ENCODE peak calls at places on chromosome 1, in four cellular contexts. F is K562, N is H1, O is GM12878. P is an unnamed sample.

GRCh38 chr1:25695991-25696330 is 79.4 kb downstream of the MAN1C1 start:
- DNase-seq in N (no peak), F (no peak), O (no peak), P (no peak)

GRCh38 chr1:225848044-225848955 is 33.9 kb downstream of the TMEM63A start:
- DNase-seq in N (no peak), F (peak), O (peak), P (no peak)

GRCh38 chr1:41305576-41306365 is 55.5 kb upstream of the FOXO6 start:
- DNase-seq in N (no peak), F (no peak), O (no peak), P (no peak)

GRCh38 chr1:48344373-48344772 is 121.9 kb downstream of the SLC5A9 start:
- DNase-seq in O (no peak), F (no peak), N (no peak), P (no peak)

GRCh38 chr1:239856924-239857323 is 234.8 kb upstream of the FMN2 start:
- DNase-seq in O (no peak), N (no peak), F (no peak), P (no peak)

GRCh38 chr1:8349961-8350360 is 32.0 kb downstream of the SLC45A1 start:
- DNase-seq in F (no peak), N (no peak), O (no peak), P (no peak)

GRCh38 chr1:68495968-68496679 is 758 bp downstream of the DEPDC1 start:
- DNase-seq in F (no peak), N (no peak), O (no peak), P (peak)

GRCh38 chr1:190747643-190748186 is 270.1 kb upstream of the BRINP3 start:
- DNase-seq in F (no peak), O (no peak), N (no peak), P (no peak)

GRCh38 chr1:99969260-99969728 is 502 bp upstream of the SLC35A3 start:
- DNase-seq in N (no peak), O (no peak), F (peak), P (no peak)

GRCh38 chr1:1954831-1955441 is 35.9 kb upstream of the TMEM52 start:
- DNase-seq in O (no peak), N (no peak), F (peak), P (no peak)

GRCh38 chr1:232561381-232561780 is 68.6 kb downstream of the SIPA1L2 start:
- DNase-seq in F (no peak), O (no peak), N (no peak), P (no peak)

GRCh38 chr1:56517404-56518130 is 61.8 kb downstream of the PLPP3 start:
- DNase-seq in F (peak), N (no peak), O (no peak), P (no peak)

GRCh38 chr1:20439282-20439681 is 46.7 kb downstream of the CAMK2N1 start:
- DNase-seq in N (no peak), F (peak), O (no peak), P (no peak)

GRCh38 chr1:66478116-66478515 is 55.8 kb upstream of the SGIP1 start:
- DNase-seq in O (no peak), F (no peak), N (no peak), P (no peak)

GRCh38 chr1:239884776-239885175 is 206.9 kb upstream of the FMN2 start:
- DNase-seq in O (no peak), N (no peak), F (no peak), P (no peak)

GRCh38 chr1:111199881-111200801 is at the start of gene DENND2D:
- DNase-seq in O (peak), F (no peak), N (no peak), P (no peak)

GRCh38 chr1:116537439-116537838 is 33.4 kb downstream of the CD58 start:
- DNase-seq in O (no peak), F (peak), N (no peak), P (no peak)

GRCh38 chr1:221992427-221992826 is 250.5 kb upstream of the DUSP10 start:
- DNase-seq in N (no peak), F (no peak), O (peak), P (no peak)

GRCh38 chr1:157993179-157994080 is at the start of gene KIRREL1:
- DNase-seq in N (no peak), O (no peak), F (peak), P (no peak)

GRCh38 chr1:227548448-227548847 is 14.9 kb upstream of the ZNF678 start:
- DNase-seq in F (no peak), N (no peak), O (no peak), P (no peak)

GRCh38 chr1:227547604-227548397 is 15.6 kb upstream of the ZNF678 start:
- DNase-seq in O (no peak), F (no peak), N (no peak), P (no peak)

GRCh38 chr1:227546055-227546454 is 17.3 kb upstream of the ZNF678 start:
- DNase-seq in O (no peak), F (no peak), N (no peak), P (no peak)

GRCh38 chr1:227545361-227545760 is 18.0 kb upstream of the ZNF678 start:
- DNase-seq in F (no peak), O (no peak), N (no peak), P (no peak)

GRCh38 chr1:227546598-227547313 is 16.6 kb upstream of the ZNF678 start:
- DNase-seq in F (no peak), N (no peak), O (no peak), P (no peak)
- TF ChIP-seq KDM1A in F (no peak), N (no peak), O (no peak), P (no peak)

DNA sequence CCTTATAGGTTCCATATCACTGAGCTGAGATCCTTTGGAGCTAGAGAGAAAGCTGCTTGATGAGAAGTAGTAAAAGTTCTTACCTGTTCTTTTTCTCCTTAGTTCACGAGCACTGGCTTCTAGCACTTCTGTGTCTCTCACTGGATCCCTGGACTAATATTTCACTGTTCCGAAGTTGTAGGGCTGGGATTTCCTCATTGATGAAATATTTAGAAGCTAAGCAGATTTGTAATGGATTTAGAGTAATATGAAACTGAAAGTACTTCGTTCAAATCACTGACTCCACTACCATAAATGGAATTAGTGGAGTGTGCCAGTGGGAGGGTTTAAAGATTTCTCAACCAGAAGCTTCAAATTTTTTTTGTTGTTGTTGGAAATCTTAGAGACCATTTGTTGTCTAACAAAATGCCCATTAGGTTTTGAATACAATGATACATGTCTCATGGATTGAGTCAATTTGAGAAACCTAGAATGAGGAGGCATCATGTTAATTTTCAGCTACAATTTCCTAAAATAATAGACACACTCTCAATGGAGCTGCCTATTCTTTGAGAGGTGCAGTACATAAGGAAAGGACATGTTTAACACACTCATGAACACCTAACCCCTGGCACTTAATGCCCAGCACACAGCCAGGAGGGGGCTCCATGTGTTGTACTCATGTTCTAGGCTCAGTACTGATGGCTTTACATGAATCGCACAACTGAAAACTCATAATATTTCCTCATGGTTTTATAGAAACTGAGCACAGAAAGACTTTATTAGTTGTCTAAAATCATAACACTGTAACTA is at the start of gene GBP1:
- DNase-seq in O (no peak), F (no peak), N (no peak), P (peak)
- TF ChIP-seq BRCA1 in O (no peak), F (no peak), N (no peak), P (no peak)

DNA sequence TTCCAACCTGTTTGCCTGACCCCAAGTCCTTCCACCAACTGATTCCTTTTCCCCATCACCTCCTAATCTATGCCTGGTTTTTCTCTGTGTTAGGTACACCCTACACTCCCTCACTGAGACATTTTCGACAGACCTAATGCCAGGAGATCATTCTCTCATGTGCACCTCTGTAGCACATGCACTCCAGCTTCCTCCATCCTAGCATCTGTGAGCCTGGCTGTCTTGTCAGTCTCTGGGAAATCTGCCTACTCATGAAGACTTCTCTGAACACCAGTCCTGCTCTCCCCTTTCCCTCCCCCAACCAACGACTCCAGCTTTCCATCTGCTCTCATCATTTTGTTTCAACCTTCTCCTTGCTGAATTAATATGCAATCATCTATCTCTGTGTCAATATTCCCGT is 987 bp downstream of the MED8 start:
- DNase-seq in O (no peak), F (no peak), N (no peak), P (no peak)
- TF ChIP-seq KDM1A in O (no peak), F (no peak), N (no peak), P (no peak)

GRCh38 chr1:184299076-184299790 is 87.6 kb upstream of the C1orf21 start:
- DNase-seq in O (no peak), N (no peak), F (no peak), P (no peak)
- TF ChIP-seq BRCA1 in O (no peak), N (no peak), F (no peak), P (no peak)

GRCh38 chr1:166910396-166910994 is 34.4 kb upstream of the TADA1 start:
- DNase-seq in F (peak), O (peak), N (peak), P (peak)
- TF ChIP-seq KDM1A in F (no peak), O (no peak), N (no peak), P (no peak)

GRCh38 chr1:172646653-172647052 is 12.2 kb upstream of the FASLG start:
- DNase-seq in N (no peak), F (no peak), O (no peak), P (no peak)

GRCh38 chr1:172641492-172641891 is 17.4 kb upstream of the FASLG start:
- DNase-seq in F (no peak), N (no peak), O (no peak), P (no peak)

GRCh38 chr1:172638885-172639831 is 19.7 kb upstream of the FASLG start:
- DNase-seq in N (no peak), O (peak), F (no peak), P (peak)

GRCh38 chr1:172640146-172640545 is 18.8 kb upstream of the FASLG start:
- DNase-seq in F (no peak), O (no peak), N (no peak), P (no peak)

GRCh38 chr1:172642970-172643369 is 15.9 kb upstream of the FASLG start:
- DNase-seq in N (no peak), F (no peak), O (no peak), P (peak)
- TF ChIP-seq BRCA1 in N (no peak), F (no peak), O (no peak), P (no peak)